ENCODE peak calls at places on chromosomes 5 and 9, in five cellular contexts. D is mesendoderm, Q is fibroblast of lung, A is colonic mucosa, S is IMR-90. U is an unnamed sample.

GRCh38 chr5:136308396-136308795 is 56.9 kb downstream of the TRPC7 start:
- DNase-seq in D (peak; percentile 58), Q (no peak), A (no peak), S (no peak), U (no peak)

GRCh38 chr5:13510616-13511015 is 433.9 kb downstream of the DNAH5 start:
- DNase-seq in D (no peak), Q (no peak), A (no peak), S (peak; percentile 5), U (no peak)

GRCh38 chr5:143833179-143833578 is 21.2 kb downstream of the HMHB1 start:
- DNase-seq in D (no peak), Q (no peak), A (no peak), S (no peak), U (no peak)

GRCh38 chr5:133848306-133848924 is 120.0 kb downstream of the C5orf15 start:
- DNase-seq in D (no peak), Q (no peak), A (no peak), S (no peak), U (peak; percentile 27)

GRCh38 chr9:89781838-89782237 is 177.0 kb downstream of the GADD45G start:
- DNase-seq in D (no peak), Q (no peak), A (no peak), S (no peak), U (no peak)

GRCh38 chr5:153880094-153880493 is 158.6 kb downstream of the FAM114A2 start:
- DNase-seq in D (no peak), Q (no peak), A (no peak), S (no peak), U (no peak)

GRCh38 chr5:171632618-171633017 is 153.0 kb upstream of the SMIM23 start:
- DNase-seq in D (no peak), Q (no peak), A (no peak), S (no peak), U (no peak)

GRCh38 chr9:113349434-113350337 is at the start of gene BSPRY:
- DNase-seq in D (no peak), Q (no peak), A (peak; percentile 63), S (no peak), U (no peak)

GRCh38 chr9:14529629-14530028 is 163.6 kb downstream of the ZDHHC21 start:
- DNase-seq in D (no peak), Q (no peak), A (no peak), S (no peak), U (no peak)

GRCh38 chr9:124045076-124045829 is 33.7 kb downstream of the LHX2 start:
- DNase-seq in D (no peak), Q (peak; percentile 34), A (peak; percentile 29), S (peak; percentile 22), U (no peak)

GRCh38 chr9:137694962-137695875 is 76.4 kb downstream of the EHMT1 start:
- DNase-seq in D (peak; percentile 89), Q (peak; percentile 27), A (peak; percentile 51), S (no peak), U (no peak)

GRCh38 chr5:96913233-96913632 is 22.6 kb upstream of the LNPEP start:
- DNase-seq in D (no peak), Q (no peak), A (no peak), S (no peak), U (no peak)

GRCh38 chr5:78731884-78732283 is 83.3 kb upstream of the LHFPL2 start:
- DNase-seq in D (peak; percentile 28), Q (peak; percentile 28), A (no peak), S (peak; percentile 50), U (no peak)

GRCh38 chr9:113590991-113591898 is 127.7 kb downstream of the RGS3 start:
- DNase-seq in D (peak; percentile 93), Q (peak; percentile 71), A (peak; percentile 74), S (peak; percentile 62), U (no peak)

GRCh38 chr9:114392749-114393112 is 4.9 kb upstream of the AKNA start:
- DNase-seq in D (no peak), Q (peak; percentile 58), A (peak; percentile 83), S (no peak), U (no peak)

GRCh38 chr5:138668451-138668850 is 84.8 kb upstream of the CTNNA1 start:
- DNase-seq in D (no peak), Q (no peak), A (no peak), S (no peak), U (no peak)

GRCh38 chr5:180093651-180094382 is 22.3 kb upstream of the RNF130 start:
- DNase-seq in D (no peak), Q (no peak), A (no peak), S (no peak), U (no peak)

GRCh38 chr9:129141066-129142041 is 30.1 kb downstream of the PTPA start:
- DNase-seq in D (no peak), Q (peak; percentile 95), A (peak; percentile 65), S (peak; percentile 97), U (peak; percentile 96)

GRCh38 chr5:148826082-148826971 is at the start of gene ADRB2:
- DNase-seq in D (peak; percentile 96), Q (peak; percentile 89), A (peak; percentile 95), S (peak; percentile 91), U (peak; percentile 81)

DNA sequence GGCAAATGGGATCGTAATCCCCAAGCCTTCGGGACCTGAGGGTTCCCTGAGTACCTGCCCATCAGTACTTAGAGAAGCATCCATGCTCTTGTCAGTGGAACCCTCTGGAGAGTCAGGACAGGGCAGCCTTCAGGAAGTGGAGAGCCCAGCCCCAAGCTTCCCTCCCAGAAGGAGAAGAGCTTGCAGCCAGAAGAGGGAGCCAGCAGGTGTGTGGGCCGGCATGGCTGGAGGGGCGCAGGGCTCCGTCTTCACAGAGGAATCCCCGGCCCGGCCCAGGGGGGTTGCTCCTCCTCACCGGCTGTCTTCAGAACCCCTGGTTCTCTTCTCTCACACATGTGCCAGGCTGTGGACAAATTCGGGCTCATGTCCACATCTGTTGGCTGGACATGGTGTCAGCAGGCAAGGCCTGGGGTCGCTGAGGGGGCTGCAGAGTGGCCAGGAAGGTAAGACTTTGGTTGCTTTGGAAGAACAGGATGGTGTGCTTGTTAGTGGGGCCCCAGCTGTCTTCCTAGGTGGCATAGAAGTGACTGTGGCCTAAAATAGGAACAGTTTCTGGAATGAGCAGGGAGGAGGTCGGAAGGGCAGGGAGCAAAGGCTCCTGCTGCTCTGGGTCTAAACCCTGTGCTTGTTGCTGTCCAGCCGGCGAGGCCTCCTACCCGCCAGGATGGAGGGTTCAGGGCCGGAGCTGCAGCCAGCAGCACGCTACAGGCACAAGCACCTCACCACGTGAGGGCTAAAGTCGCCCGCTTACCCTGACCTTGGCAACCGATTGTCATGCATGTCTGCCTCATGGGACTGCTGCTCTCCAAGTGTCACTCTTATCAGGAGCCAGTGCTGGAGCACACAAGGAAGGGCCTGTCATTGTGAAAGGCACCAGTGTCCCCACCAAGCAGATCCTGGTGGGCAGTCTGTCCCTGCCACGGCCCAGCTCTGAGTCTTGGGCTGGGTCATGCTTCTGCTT is 58.7 kb upstream of the RXRA start:
- DNase-seq in D (peak; percentile 24), Q (no peak), A (no peak), S (no peak), U (no peak)
- H3K9ac ChIP-seq in D (no peak overlapping the region), Q (no peak overlapping the region), A (no peak overlapping the region), S (no peak overlapping the region), U (no peak overlapping the region)

GRCh38 chr5:157911568-157911967 is 52.6 kb upstream of the CLINT1 start:
- DNase-seq in D (no peak), Q (no peak), A (no peak), S (no peak), U (no peak)

GRCh38 chr5:157912621-157913325 is 53.8 kb upstream of the CLINT1 start:
- DNase-seq in D (no peak), Q (no peak), A (peak; percentile 80), S (no peak), U (no peak)

GRCh38 chr5:157915638-157916037 is 56.7 kb upstream of the CLINT1 start:
- DNase-seq in D (no peak), Q (peak; percentile 37), A (peak; percentile 71), S (peak; percentile 13), U (peak; percentile 55)

GRCh38 chr5:157913575-157913974 is 54.6 kb upstream of the CLINT1 start:
- DNase-seq in D (peak; percentile 80), Q (no peak), A (no peak), S (no peak), U (no peak)

DNA sequence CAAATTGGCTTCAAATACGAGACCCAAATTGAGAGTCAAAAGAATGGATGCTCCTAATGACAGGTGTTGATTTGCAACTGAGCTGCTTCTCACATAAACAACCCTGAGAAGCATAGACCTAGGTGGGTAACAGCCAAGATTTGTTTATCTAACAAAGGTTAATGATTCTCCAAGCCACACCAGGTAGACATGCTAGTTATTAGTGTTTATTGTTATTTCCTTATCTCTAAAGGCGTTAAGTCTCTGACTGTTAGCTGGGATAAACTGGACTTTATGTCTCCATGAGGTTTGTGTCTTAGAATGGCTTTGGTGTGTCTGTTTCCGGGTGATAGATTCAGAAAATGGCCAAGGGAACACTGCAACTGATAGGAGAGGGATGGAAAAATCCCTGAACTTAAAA is 55.4 kb upstream of the CLINT1 start:
- DNase-seq in D (no peak), Q (no peak), A (no peak), S (no peak), U (no peak)
- H3K4me1 ChIP-seq in D (peaks cover 14% of the 10 kb centered on the region), Q (no peaks in the 10 kb centered on the region), A (peaks cover 19% of the 10 kb centered on the region), S (no peaks in the 10 kb centered on the region), U (no peaks in the 10 kb centered on the region)

GRCh38 chr5:122152266-122152900 is 23.0 kb downstream of the ZNF474 start:
- DNase-seq in D (peak; percentile 81), Q (no peak), A (no peak), S (no peak), U (peak; percentile 79)
- H3K9ac ChIP-seq in D (no peak overlapping the region), Q (no peak overlapping the region), A (no peak overlapping the region), S (peak overlapping the region; percentile 36), U (peak overlapping the region; percentile 79)

DNA sequence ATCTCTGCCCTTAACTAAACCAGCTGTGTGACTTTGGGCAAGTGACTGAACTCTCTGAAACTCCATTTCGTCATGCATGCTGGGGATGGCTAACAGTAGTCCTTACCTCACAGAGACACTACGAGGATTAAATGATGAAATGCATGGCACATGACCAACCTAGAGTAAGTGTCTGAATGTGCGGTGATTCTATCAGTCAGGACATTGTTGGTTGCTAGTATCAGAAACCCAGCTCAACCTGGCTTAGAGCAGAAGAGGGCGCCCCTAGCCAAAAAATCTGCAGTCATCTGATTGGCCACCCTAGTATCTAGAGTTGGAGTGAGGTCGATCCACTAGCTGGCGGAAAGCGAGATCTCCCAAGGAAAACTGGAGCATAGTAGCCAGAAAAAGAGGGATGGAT is 25.2 kb downstream of the NEURL1B start:
- DNase-seq in D (peak; percentile 75), Q (no peak), A (no peak), S (peak; percentile 17), U (no peak)
- H3K4me1 ChIP-seq in D (no peaks in the 10 kb centered on the region), Q (peaks cover 6% of the 10 kb centered on the region), A (peaks cover 3% of the 10 kb centered on the region), S (peaks cover 22% of the 10 kb centered on the region), U (no peaks in the 10 kb centered on the region)

GRCh38 chr5:29568028-29568427 is 1625.5 kb upstream of the CDH6 start:
- DNase-seq in D (peak; percentile 42), Q (no peak), A (no peak), S (no peak), U (no peak)
- H3K9ac ChIP-seq in D (no peak overlapping the region), Q (no peak overlapping the region), A (no peak overlapping the region), S (no peak overlapping the region), U (no peak overlapping the region)

DNA sequence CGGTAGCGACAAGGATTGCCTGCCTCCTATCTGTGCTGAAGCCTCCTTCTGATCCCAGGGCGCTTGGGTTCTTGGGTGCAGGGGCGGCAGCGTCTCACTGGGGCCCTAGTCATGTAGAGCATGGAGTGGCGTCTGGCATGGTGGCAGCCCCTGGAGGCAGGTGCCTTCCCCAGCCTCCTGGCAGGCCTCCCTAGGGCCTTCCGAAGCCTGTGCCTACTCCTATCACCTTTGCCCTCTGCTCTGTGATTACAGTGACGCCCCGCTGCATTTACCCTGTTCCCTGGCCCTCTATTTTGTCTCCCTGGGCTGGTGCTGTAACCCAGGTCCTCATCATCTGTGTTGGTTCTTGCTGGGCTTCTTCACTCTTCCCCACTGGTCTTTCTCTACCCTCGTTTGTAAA is 3.8 kb downstream of the SRD5A1 start:
- DNase-seq in D (no peak), Q (no peak), A (no peak), S (no peak), U (no peak)
- H3K4me1 ChIP-seq in D (no peaks in the 10 kb centered on the region), Q (peaks cover 2% of the 10 kb centered on the region), A (peaks cover 2% of the 10 kb centered on the region), S (peaks cover 9% of the 10 kb centered on the region), U (no peaks in the 10 kb centered on the region)

U was measured in astrocyte.